ENCODE peak calls at places on chromosomes 2 and 18, in eight cellular contexts. D is naive B cell, H is neural crest cell, I is nephron progenitor cell, N is NCI-H446 treated with DMSO at 0.1 percent for 48 hours, F is T-helper 9 cell, L is HS-5, Z is germinal center. B is an unnamed sample.
A peak's percentile ranks its signal among the peaks of the same experiment; 100 is the strongest.

GRCh38 chr2:134819334-134819733 is 19.1 kb upstream of the ACMSD start:
- DNase-seq in Z (no peak), H (no peak), L (peak; percentile 77), I (no peak), N (no peak), F (no peak), D (no peak), B (no peak)

GRCh38 chr2:26640331-26640745 is 828 bp downstream of the CIB4 start:
- DNase-seq in I (peak; percentile 65), N (no peak), H (no peak), Z (no peak), L (peak; percentile 53), F (no peak), D (no peak), B (no peak)

GRCh38 chr2:37570773-37571570 is 100.5 kb downstream of the CDC42EP3 start:
- DNase-seq in D (no peak), L (peak; percentile 82), Z (no peak), F (no peak), I (no peak), H (no peak), N (no peak), B (no peak)

GRCh38 chr2:181573140-181573736 is 83.7 kb downstream of the CERKL start:
- DNase-seq in L (peak; percentile 19), Z (no peak), F (no peak), N (peak; percentile 69), D (no peak), I (no peak), H (no peak), B (no peak)

GRCh38 chr18:36323421-36323820 is 25.9 kb downstream of the FHOD3 start:
- DNase-seq in D (no peak), L (no peak), Z (no peak), I (no peak), H (no peak), F (no peak), N (no peak), B (no peak)

GRCh38 chr2:19369341-19369955 is 11.0 kb upstream of the OSR1 start:
- DNase-seq in N (no peak), I (no peak), Z (no peak), H (no peak), D (no peak), F (no peak), L (peak; percentile 19), B (no peak)

GRCh38 chr2:153235516-153235915 is 243.0 kb downstream of the RPRM start:
- DNase-seq in I (no peak), L (no peak), H (no peak), Z (no peak), N (no peak), D (no peak), F (no peak), B (no peak)

GRCh38 chr18:67636597-67637385 is 120.3 kb upstream of the DSEL start:
- DNase-seq in N (no peak), F (no peak), L (no peak), D (no peak), I (no peak), Z (no peak), H (no peak), B (no peak)

GRCh38 chr2:117856415-117857210 is 42.1 kb downstream of the DDX18 start:
- DNase-seq in F (no peak), N (no peak), L (peak; percentile 97), H (no peak), I (no peak), D (no peak), Z (no peak), B (no peak)

GRCh38 chr2:177758591-177759371 is 313.8 kb downstream of the PDE11A start:
- DNase-seq in H (peak; percentile 31), Z (no peak), N (peak; percentile 44), I (peak; percentile 68), D (no peak), F (no peak), L (peak; percentile 33), B (peak; percentile 70)

GRCh38 chr2:128004509-128004908 is 23.4 kb downstream of the SAP130 start:
- DNase-seq in Z (no peak), F (no peak), N (no peak), H (no peak), D (no peak), L (no peak), I (no peak), B (no peak)

GRCh38 chr2:200905618-200906296 is 16.6 kb downstream of the NIF3L1 start:
- DNase-seq in H (peak; percentile 58), F (peak; percentile 16), N (peak; percentile 2), L (no peak), D (peak; percentile 6), Z (peak; percentile 40), I (peak; percentile 53), B (no peak)

GRCh38 chr18:45384137-45384998 is 230.9 kb upstream of the SLC14A2 start:
- DNase-seq in I (peak; percentile 74), L (peak; percentile 6), N (no peak), H (peak; percentile 66), D (peak; percentile 54), Z (peak; percentile 65), F (peak; percentile 2), B (peak; percentile 27)

GRCh38 chr2:239369631-239370161 is 31.1 kb downstream of the HDAC4 start:
- DNase-seq in N (no peak), Z (peak; percentile 90), H (no peak), F (peak; percentile 60), L (no peak), D (peak; percentile 89), I (no peak), B (no peak)

GRCh38 chr2:204869142-204869823 is 324.0 kb downstream of the PARD3B start:
- DNase-seq in I (no peak), F (no peak), Z (no peak), D (no peak), L (no peak), H (no peak), N (no peak), B (no peak)

GRCh38 chr2:39504790-39505335 is 67.8 kb upstream of the MAP4K3 start:
- DNase-seq in L (peak; percentile 72), Z (no peak), F (no peak), H (no peak), N (no peak), D (no peak), I (no peak), B (no peak)

GRCh38 chr2:54360055-54360792 is 95.9 kb upstream of the SPTBN1 start:
- DNase-seq in I (no peak), H (no peak), L (no peak), D (no peak), N (peak; percentile 13), F (no peak), Z (no peak), B (no peak)

GRCh38 chr2:124050833-124051497 is 25.9 kb downstream of the CNTNAP5 start:
- DNase-seq in L (no peak), Z (no peak), H (no peak), I (no peak), N (no peak), F (no peak), D (no peak), B (no peak)

GRCh38 chr2:96870631-96871255 is 863 bp upstream of the SEMA4C start:
- DNase-seq in D (no peak), F (peak; percentile 58), N (no peak), L (no peak), I (no peak), Z (no peak), H (no peak), B (no peak)

GRCh38 chr18:46542545-46542944 is 114.5 kb downstream of the LOXHD1 start:
- DNase-seq in H (no peak), I (peak; percentile 25), D (no peak), F (no peak), L (no peak), Z (no peak), N (no peak), B (no peak)

GRCh38 chr2:213934560-213934959 is 476.3 kb upstream of the VWC2L start:
- DNase-seq in L (no peak), Z (peak; percentile 50), H (no peak), N (no peak), D (peak; percentile 18), F (no peak), I (no peak), B (no peak)

GRCh38 chr2:196987298-196987653 is 60.8 kb upstream of the PGAP1 start:
- DNase-seq in D (no peak), L (no peak), N (no peak), F (no peak), I (no peak), H (no peak), Z (no peak), B (no peak)

GRCh38 chr18:39340418-39340817 is 1774.8 kb upstream of the CELF4 start:
- DNase-seq in F (no peak), Z (no peak), D (no peak), I (no peak), H (no peak), N (no peak), L (no peak), B (no peak)

GRCh38 chr18:68940754-68941153 is 142.9 kb downstream of the CCDC102B start:
- DNase-seq in N (no peak), I (no peak), H (no peak), F (no peak), D (no peak), L (no peak), Z (no peak), B (no peak)

GRCh38 chr18:73564073-73564472 is 583.6 kb downstream of the FBXO15 start:
- DNase-seq in D (no peak), F (no peak), Z (no peak), I (no peak), L (peak; percentile 52), H (no peak), N (no peak), B (no peak)

GRCh38 chr18:11149441-11150270 is at the start of gene PIEZO2:
- DNase-seq in Z (peak; percentile 50), D (no peak), H (peak; percentile 79), F (no peak), N (no peak), I (peak; percentile 89), L (no peak), B (peak; percentile 4)

GRCh38 chr2:178225011-178225817 is 30.9 kb downstream of the OSBPL6 start:
- DNase-seq in H (no peak), F (no peak), Z (no peak), I (no peak), D (no peak), N (no peak), L (no peak), B (no peak)